ENCODE peak calls at places on chromosomes 3 and 15, in six cellular contexts. I is NCI-H1930; M is right cardiac atrium; X is activated CD4-positive, CD25-positive, alpha-beta regulatory T cell; R is WTC11; D is GM12864. A is an unnamed sample.
A peak's percentile ranks its signal among the peaks of the same experiment; 100 is the strongest.

GRCh38 chr15:67127334-67127664 is 61.9 kb downstream of the SMAD3 start:
- DNase-seq in I (no peak), M (no peak), X (no peak), R (no peak), D (no peak), A (no peak)

GRCh38 chr15:64023215-64023614 is 23.1 kb downstream of the DAPK2 start:
- DNase-seq in I (no peak), M (no peak), X (no peak), R (no peak), D (no peak), A (no peak)

GRCh38 chr15:27869697-27870281 is 229.3 kb downstream of the OCA2 start:
- DNase-seq in I (no peak), M (no peak), X (no peak), R (no peak), D (no peak), A (no peak)

GRCh38 chr3:197212290-197212689 is 86.1 kb downstream of the DLG1 start:
- DNase-seq in I (no peak), M (no peak), X (no peak), R (no peak), D (no peak), A (no peak)

GRCh38 chr3:54966979-54967378 is 39.1 kb upstream of the LRTM1 start:
- DNase-seq in I (no peak), M (no peak), X (no peak), R (no peak), D (no peak), A (no peak)

GRCh38 chr3:127851899-127852298 is 29.6 kb upstream of the MGLL start:
- DNase-seq in I (no peak), M (no peak), X (no peak), R (peak; percentile 58), D (no peak), A (no peak)

GRCh38 chr15:96184297-96184696 is 146.2 kb upstream of the NR2F2 start:
- DNase-seq in I (no peak), M (no peak), X (no peak), R (no peak), D (no peak), A (no peak)

GRCh38 chr3:152244156-152244888 is 24.4 kb upstream of the MBNL1 start:
- DNase-seq in I (no peak), M (no peak), X (no peak), R (no peak), D (no peak), A (peak; percentile 89)

GRCh38 chr15:62894322-62895085 is 148.0 kb upstream of the TPM1 start:
- DNase-seq in I (no peak), M (no peak), X (no peak), R (no peak), D (no peak), A (no peak)

GRCh38 chr3:71064976-71065763 is 518.4 kb downstream of the FOXP1 start:
- DNase-seq in I (no peak), M (peak; percentile 85), X (peak; percentile 45), R (peak; percentile 73), D (no peak), A (no peak)

GRCh38 chr3:75101329-75102147 is 487.1 kb upstream of the CNTN3 start:
- DNase-seq in I (no peak), M (no peak), X (no peak), R (peak; percentile 73), D (no peak), A (no peak)

GRCh38 chr3:141491929-141492328 is 5.1 kb downstream of the RASA2 start:
- DNase-seq in I (no peak), M (no peak), X (no peak), R (no peak), D (no peak), A (no peak)

GRCh38 chr15:94239474-94239873 is 8.1 kb downstream of the MCTP2 start:
- DNase-seq in I (no peak), M (no peak), X (no peak), R (no peak), D (no peak), A (no peak)

GRCh38 chr3:151971814-151972579 is 98.6 kb downstream of the SUCNR1 start:
- DNase-seq in I (peak; percentile 12), M (no peak), X (no peak), R (no peak), D (no peak), A (no peak)

GRCh38 chr3:106332884-106333283 is 464.1 kb upstream of the CBLB start:
- DNase-seq in I (no peak), M (no peak), X (no peak), R (no peak), D (peak; percentile 36), A (no peak)

GRCh38 chr3:196207833-196208607 is 3.2 kb downstream of the ZDHHC19 start:
- DNase-seq in I (peak; percentile 7), M (peak; percentile 84), X (peak; percentile 25), R (peak; percentile 94), D (no peak), A (no peak)